ENCODE peak calls at places on chromosomes 4 and X, in five cellular contexts. P is NB4, V is AG09319, J is heart right ventricle, Y is SW480. C is an unnamed sample.

GRCh38 chrX:8851487-8851886 is 50.3 kb upstream of the FAM9A start:
- DNase-seq in P (no peak), V (no peak), J (no peak), Y (no peak), C (no peak)

GRCh38 chrX:132489256-132490085 is 633 bp upstream of the MBNL3 start:
- DNase-seq in P (peak; percentile 80), V (no peak), J (peak; percentile 66), Y (peak; percentile 65), C (peak; percentile 77)

GRCh38 chr4:87465739-87466366 is 43.5 kb downstream of the NUDT9 start:
- DNase-seq in P (peak; percentile 65), V (peak; percentile 12), J (no peak), Y (peak; percentile 46), C (no peak)

GRCh38 chr4:3331511-3332394 is 38.9 kb downstream of the RGS12 start:
- DNase-seq in P (no peak), V (no peak), J (no peak), Y (no peak), C (no peak)

GRCh38 chr4:137650051-137650450 is 117.8 kb upstream of the PCDH18 start:
- DNase-seq in P (no peak), V (peak; percentile 29), J (no peak), Y (no peak), C (no peak)

GRCh38 chrX:50068293-50068568 is 132.6 kb downstream of the AKAP4 start:
- DNase-seq in P (no peak), V (no peak), J (no peak), Y (no peak), C (no peak)

GRCh38 chr4:80370635-80371034 is 35.1 kb downstream of the CFAP299 start:
- DNase-seq in P (no peak), V (no peak), J (no peak), Y (no peak), C (no peak)

GRCh38 chr4:175277816-175278215 is 359.7 kb downstream of the ADAM29 start:
- DNase-seq in P (no peak), V (no peak), J (no peak), Y (no peak), C (no peak)

GRCh38 chr4:5125326-5125725 is 74.0 kb downstream of the STK32B start:
- DNase-seq in P (no peak), V (no peak), J (no peak), Y (no peak), C (no peak)

GRCh38 chrX:47483310-47484268 is 567 bp upstream of the ZNF41 start:
- DNase-seq in P (no peak), V (no peak), J (peak; percentile 31), Y (peak; percentile 21), C (peak; percentile 32)

GRCh38 chr4:101269682-101270081 is 77.6 kb downstream of the PPP3CA start:
- DNase-seq in P (no peak), V (no peak), J (no peak), Y (no peak), C (no peak)

GRCh38 chr4:87541956-87542709 is 13.0 kb upstream of the SPARCL1 start:
- DNase-seq in P (no peak), V (no peak), J (no peak), Y (no peak), C (no peak)

GRCh38 chr4:11631416-11631815 is 202.7 kb upstream of the HS3ST1 start:
- DNase-seq in P (no peak), V (no peak), J (no peak), Y (no peak), C (no peak)

GRCh38 chrX:35699642-35700041 is 98.5 kb upstream of the MAGEB16 start:
- DNase-seq in P (peak; percentile 6), V (no peak), J (no peak), Y (no peak), C (no peak)

GRCh38 chr4:162485486-162485885 is 321.7 kb upstream of the FSTL5 start:
- DNase-seq in P (no peak), V (no peak), J (no peak), Y (peak; percentile 1), C (no peak)

GRCh38 chr4:174211611-174212044 is 71.8 kb downstream of the FBXO8 start:
- DNase-seq in P (no peak), V (no peak), J (no peak), Y (no peak), C (no peak)

GRCh38 chr4:71713611-71714203 is 70.2 kb downstream of the GC start:
- DNase-seq in P (peak; percentile 39), V (peak; percentile 37), J (no peak), Y (peak; percentile 14), C (no peak)

GRCh38 chr4:139955600-139955999 is 198.4 kb downstream of the MAML3 start:
- DNase-seq in P (no peak), V (no peak), J (no peak), Y (no peak), C (no peak)

GRCh38 chr4:2255501-2256155 is 6.3 kb downstream of the MXD4 start:
- DNase-seq in P (no peak), V (no peak), J (peak; percentile 56), Y (no peak), C (peak; percentile 49)

GRCh38 chrX:109843963-109844751 is 111.1 kb upstream of the ACSL4 start:
- DNase-seq in P (peak; percentile 16), V (no peak), J (no peak), Y (no peak), C (peak; percentile 16)

GRCh38 chr4:121189811-121190210 is 25.7 kb upstream of the TNIP3 start:
- DNase-seq in P (peak; percentile 58), V (no peak), J (no peak), Y (no peak), C (no peak)

GRCh38 chr4:130077275-130077674 is 981.3 kb downstream of the C4orf33 start:
- DNase-seq in P (no peak), V (no peak), J (no peak), Y (no peak), C (no peak)

GRCh38 chrX:63434665-63435064 is 83.5 kb upstream of the SPIN4 start:
- DNase-seq in P (no peak), V (no peak), J (no peak), Y (no peak), C (no peak)

GRCh38 chr4:22661443-22661842 is 31.3 kb upstream of the GBA3 start:
- DNase-seq in P (no peak), V (no peak), J (no peak), Y (no peak), C (no peak)

GRCh38 chr4:153241970-153242847 is 38.0 kb downstream of the TRIM2 start:
- DNase-seq in P (no peak), V (no peak), J (no peak), Y (no peak), C (no peak)

GRCh38 chr4:182093431-182093831 is 149.8 kb upstream of the TENM3 start:
- DNase-seq in P (no peak), V (no peak), J (no peak), Y (peak; percentile 64), C (no peak)

GRCh38 chr4:118225521-118225920 is 127.3 kb downstream of the PRSS12 start:
- DNase-seq in P (no peak), V (no peak), J (no peak), Y (no peak), C (no peak)

GRCh38 chrX:413322-414201 is 26.9 kb upstream of the PPP2R3B start:
- DNase-seq in P (no peak), V (no peak), J (peak; percentile 74), Y (no peak), C (peak; percentile 78)

GRCh38 chrX:85052207-85052606 is 48.5 kb downstream of the APOOL start:
- DNase-seq in P (no peak), V (no peak), J (no peak), Y (no peak), C (no peak)

GRCh38 chr4:9923195-9923812 is 98.0 kb downstream of the SLC2A9 start:
- DNase-seq in P (no peak), V (no peak), J (no peak), Y (no peak), C (no peak)

GRCh38 chr4:176259330-176260090 is 9.5 kb downstream of the ASB5 start:
- DNase-seq in P (no peak), V (peak; percentile 4), J (no peak), Y (no peak), C (no peak)

GRCh38 chrX:38817004-38817703 is 15.9 kb downstream of the MID1IP1 start:
- DNase-seq in P (peak; percentile 71), V (no peak), J (peak; percentile 34), Y (no peak), C (peak; percentile 59)

GRCh38 chrX:101759000-101759399 is 99.3 kb upstream of the ARMCX2 start:
- DNase-seq in P (peak; percentile 27), V (peak; percentile 8), J (no peak), Y (peak; percentile 8), C (peak; percentile 29)

GRCh38 chr4:183861426-183861825 is 43.7 kb upstream of the STOX2 start:
- DNase-seq in P (no peak), V (no peak), J (no peak), Y (no peak), C (no peak)

GRCh38 chr4:1374706-1375045 is 27.7 kb downstream of the UVSSA start:
- DNase-seq in P (no peak), V (no peak), J (peak; percentile 8), Y (no peak), C (peak; percentile 39)

GRCh38 chr4:178958725-178959440 is 1516.6 kb upstream of the AGA start:
- DNase-seq in P (no peak), V (no peak), J (no peak), Y (no peak), C (no peak)

GRCh38 chrX:21266949-21267348 is 107.3 kb upstream of the CNKSR2 start:
- DNase-seq in P (no peak), V (no peak), J (no peak), Y (no peak), C (no peak)

GRCh38 chr4:155819066-155819465 is 47.0 kb downstream of the ASIC5 start:
- DNase-seq in P (no peak), V (no peak), J (peak; percentile 15), Y (no peak), C (no peak)

GRCh38 chrX:87327267-87327666 is 190.3 kb upstream of the KLHL4 start:
- DNase-seq in P (no peak), V (no peak), J (no peak), Y (no peak), C (no peak)

C was measured in heart left ventricle.